ENCODE peak calls at places on chromosomes 6 and 20, in five cellular contexts. M is SK-N-DZ, F is iPS-NIHi11, W is occipital lobe, S is GM13977. R is an unnamed sample.

GRCh38 chr6:71404967-71405278 is 116.3 kb downstream of the OGFRL1 start:
- DNase-seq in M (no peak), F (no peak), W (no peak), S (no peak), R (no peak)

GRCh38 chr6:139588076-139588639 is 213.7 kb upstream of the CITED2 start:
- DNase-seq in M (peak), F (peak), W (no peak), S (no peak), R (peak)

GRCh38 chr6:19771753-19772336 is 65.3 kb upstream of the ID4 start:
- DNase-seq in M (no peak), F (no peak), W (no peak), S (no peak), R (peak)

GRCh38 chr6:135062735-135063134 is 8.1 kb upstream of the HBS1L start:
- DNase-seq in M (peak), F (no peak), W (no peak), S (no peak), R (no peak)

GRCh38 chr6:169269180-169270076 is 15.8 kb upstream of the THBS2 start:
- DNase-seq in M (no peak), F (no peak), W (no peak), S (no peak), R (no peak)

GRCh38 chr6:26269406-26270120 is 95.4 kb upstream of the BTN3A2 start:
- DNase-seq in M (no peak), F (no peak), W (no peak), S (no peak), R (peak)

GRCh38 chr6:52904562-52905279 is 4.8 kb downstream of the GSTA3 start:
- DNase-seq in M (no peak), F (peak), W (no peak), S (no peak), R (peak)

GRCh38 chr20:53635189-53635588 is 41.5 kb upstream of the ZNF217 start:
- DNase-seq in M (no peak), F (no peak), W (no peak), S (no peak), R (no peak)

GRCh38 chr6:160974304-160974771 is 17.2 kb upstream of the MAP3K4 start:
- DNase-seq in M (peak), F (no peak), W (no peak), S (no peak), R (peak)

GRCh38 chr6:170147832-170148708 is 142.8 kb downstream of the DLL1 start:
- DNase-seq in M (no peak), F (peak), W (peak), S (no peak), R (no peak)

GRCh38 chr20:19021406-19022117 is 190.9 kb upstream of the SLC24A3 start:
- DNase-seq in M (no peak), F (no peak), W (no peak), S (no peak), R (no peak)

GRCh38 chr20:381581-382290 is 1.2 kb downstream of the TRIB3 start:
- DNase-seq in M (peak), F (peak), W (peak), S (peak), R (peak)

GRCh38 chr6:35094183-35094582 is 47.0 kb downstream of the TCP11 start:
- DNase-seq in M (no peak), F (no peak), W (no peak), S (no peak), R (no peak)

GRCh38 chr20:20820780-20821495 is 108.5 kb upstream of the RALGAPA2 start:
- DNase-seq in M (no peak), F (no peak), W (no peak), S (no peak), R (peak)